ENCODE peak calls at places on chromosomes 1 and 21, in five cellular contexts. One of them, this sample, is unnamed.

GRCh38 chr1:114097109-114097508 is 56.6 kb downstream of the SYT6 start:
- DNase-seq in NCI-H1105 treated with DMSO at 0.1 percent for 48 hours: no peak
- DNase-seq in stimulated activated naive B cell treated with anti-CD40 and anti-IgM and Interleukin-4, amounts not matched to agents 10 μg/mL and 1 μg/mL and 100 μg/mL, for 72 hours: no peak
- DNase-seq in amygdala: no peak
- DNase-seq in pancreas: no peak
- DNase-seq in this sample: no peak

GRCh38 chr1:38197566-38197965 is 151.0 kb upstream of the POU3F1 start:
- DNase-seq in NCI-H1105 treated with DMSO at 0.1 percent for 48 hours: peak
- DNase-seq in stimulated activated naive B cell treated with anti-CD40 and anti-IgM and Interleukin-4, amounts not matched to agents 10 μg/mL and 1 μg/mL and 100 μg/mL, for 72 hours: no peak
- DNase-seq in amygdala: no peak
- DNase-seq in pancreas: no peak
- DNase-seq in this sample: no peak

GRCh38 chr1:55931272-55931940 is 648.0 kb downstream of the PLPP3 start:
- DNase-seq in NCI-H1105 treated with DMSO at 0.1 percent for 48 hours: no peak
- DNase-seq in stimulated activated naive B cell treated with anti-CD40 and anti-IgM and Interleukin-4, amounts not matched to agents 10 μg/mL and 1 μg/mL and 100 μg/mL, for 72 hours: no peak
- DNase-seq in amygdala: no peak
- DNase-seq in pancreas: no peak
- DNase-seq in this sample: no peak

GRCh38 chr21:35083246-35083645 is 34.1 kb upstream of the RUNX1 start:
- DNase-seq in NCI-H1105 treated with DMSO at 0.1 percent for 48 hours: no peak
- DNase-seq in stimulated activated naive B cell treated with anti-CD40 and anti-IgM and Interleukin-4, amounts not matched to agents 10 μg/mL and 1 μg/mL and 100 μg/mL, for 72 hours: no peak
- DNase-seq in amygdala: no peak
- DNase-seq in pancreas: no peak
- DNase-seq in this sample: no peak

GRCh38 chr1:155209373-155209721 is 852 bp downstream of the MTX1 start:
- DNase-seq in NCI-H1105 treated with DMSO at 0.1 percent for 48 hours: no peak
- DNase-seq in stimulated activated naive B cell treated with anti-CD40 and anti-IgM and Interleukin-4, amounts not matched to agents 10 μg/mL and 1 μg/mL and 100 μg/mL, for 72 hours: no peak
- DNase-seq in amygdala: no peak
- DNase-seq in pancreas: no peak
- DNase-seq in this sample: no peak

GRCh38 chr1:99570486-99571089 is 75.3 kb upstream of the PALMD start:
- DNase-seq in NCI-H1105 treated with DMSO at 0.1 percent for 48 hours: no peak
- DNase-seq in stimulated activated naive B cell treated with anti-CD40 and anti-IgM and Interleukin-4, amounts not matched to agents 10 μg/mL and 1 μg/mL and 100 μg/mL, for 72 hours: no peak
- DNase-seq in amygdala: no peak
- DNase-seq in pancreas: no peak
- DNase-seq in this sample: no peak

GRCh38 chr1:202189919-202190715 is 3.5 kb upstream of the LGR6 start:
- DNase-seq in NCI-H1105 treated with DMSO at 0.1 percent for 48 hours: no peak
- DNase-seq in stimulated activated naive B cell treated with anti-CD40 and anti-IgM and Interleukin-4, amounts not matched to agents 10 μg/mL and 1 μg/mL and 100 μg/mL, for 72 hours: no peak
- DNase-seq in amygdala: no peak
- DNase-seq in pancreas: no peak
- DNase-seq in this sample: no peak

GRCh38 chr1:156160744-156161181 is 7.4 kb downstream of the SEMA4A start:
- DNase-seq in NCI-H1105 treated with DMSO at 0.1 percent for 48 hours: peak
- DNase-seq in stimulated activated naive B cell treated with anti-CD40 and anti-IgM and Interleukin-4, amounts not matched to agents 10 μg/mL and 1 μg/mL and 100 μg/mL, for 72 hours: no peak
- DNase-seq in amygdala: peak
- DNase-seq in pancreas: peak
- DNase-seq in this sample: peak

GRCh38 chr1:63148825-63149645 is 173.3 kb upstream of the FOXD3 start:
- DNase-seq in NCI-H1105 treated with DMSO at 0.1 percent for 48 hours: peak
- DNase-seq in stimulated activated naive B cell treated with anti-CD40 and anti-IgM and Interleukin-4, amounts not matched to agents 10 μg/mL and 1 μg/mL and 100 μg/mL, for 72 hours: no peak
- DNase-seq in amygdala: no peak
- DNase-seq in pancreas: peak
- DNase-seq in this sample: no peak

GRCh38 chr1:236280438-236281285 is 1.1 kb downstream of the ERO1B start:
- DNase-seq in NCI-H1105 treated with DMSO at 0.1 percent for 48 hours: peak
- DNase-seq in stimulated activated naive B cell treated with anti-CD40 and anti-IgM and Interleukin-4, amounts not matched to agents 10 μg/mL and 1 μg/mL and 100 μg/mL, for 72 hours: no peak
- DNase-seq in amygdala: peak
- DNase-seq in pancreas: peak
- DNase-seq in this sample: no peak

GRCh38 chr21:44301961-44302406 is 2.1 kb downstream of the PFKL start:
- DNase-seq in NCI-H1105 treated with DMSO at 0.1 percent for 48 hours: no peak
- DNase-seq in stimulated activated naive B cell treated with anti-CD40 and anti-IgM and Interleukin-4, amounts not matched to agents 10 μg/mL and 1 μg/mL and 100 μg/mL, for 72 hours: no peak
- DNase-seq in amygdala: peak
- DNase-seq in pancreas: peak
- DNase-seq in this sample: no peak

GRCh38 chr1:47918257-47918867 is 78.8 kb downstream of the TRABD2B start:
- DNase-seq in NCI-H1105 treated with DMSO at 0.1 percent for 48 hours: peak
- DNase-seq in stimulated activated naive B cell treated with anti-CD40 and anti-IgM and Interleukin-4, amounts not matched to agents 10 μg/mL and 1 μg/mL and 100 μg/mL, for 72 hours: no peak
- DNase-seq in amygdala: no peak
- DNase-seq in pancreas: no peak
- DNase-seq in this sample: no peak

GRCh38 chr1:232059726-232060360 is 433.3 kb downstream of the DISC1 start:
- DNase-seq in NCI-H1105 treated with DMSO at 0.1 percent for 48 hours: no peak
- DNase-seq in stimulated activated naive B cell treated with anti-CD40 and anti-IgM and Interleukin-4, amounts not matched to agents 10 μg/mL and 1 μg/mL and 100 μg/mL, for 72 hours: no peak
- DNase-seq in amygdala: no peak
- DNase-seq in pancreas: no peak
- DNase-seq in this sample: no peak

GRCh38 chr1:220924331-220924730 is 45.1 kb downstream of the HLX start:
- DNase-seq in NCI-H1105 treated with DMSO at 0.1 percent for 48 hours: no peak
- DNase-seq in stimulated activated naive B cell treated with anti-CD40 and anti-IgM and Interleukin-4, amounts not matched to agents 10 μg/mL and 1 μg/mL and 100 μg/mL, for 72 hours: no peak
- DNase-seq in amygdala: no peak
- DNase-seq in pancreas: no peak
- DNase-seq in this sample: no peak

This sample was measured in T1000.